ENCODE peak calls at places on chromosomes 7 and 10, in four cellular contexts. One of them, this sample, is unnamed.
A peak's percentile ranks its signal among the peaks of the same experiment; 100 is the strongest.

GRCh38 chr10:30018512-30018911 is 40.9 kb downstream of the JCAD start:
- DNase-seq in fibroblast of pulmonary artery: no peak
- DNase-seq in spleen: no peak
- DNase-seq in activated B cell treated with CpG ODN at 0.5 μM for 24 hours: no peak
- DNase-seq in this sample: no peak

GRCh38 chr10:91043173-91043910 is 122.5 kb upstream of the ANKRD1 start:
- DNase-seq in activated B cell treated with CpG ODN at 0.5 μM for 24 hours: no peak
- DNase-seq in fibroblast of pulmonary artery: peak; percentile 69
- DNase-seq in spleen: no peak
- DNase-seq in this sample: no peak

GRCh38 chr10:33116293-33116697 is 158.3 kb upstream of the ITGB1 start:
- DNase-seq in spleen: no peak
- DNase-seq in activated B cell treated with CpG ODN at 0.5 μM for 24 hours: no peak
- DNase-seq in fibroblast of pulmonary artery: peak; percentile 66
- DNase-seq in this sample: no peak

GRCh38 chr10:126904493-126904806 is 778 bp upstream of the DOCK1 start:
- DNase-seq in spleen: no peak
- DNase-seq in activated B cell treated with CpG ODN at 0.5 μM for 24 hours: no peak
- DNase-seq in fibroblast of pulmonary artery: no peak
- DNase-seq in this sample: no peak

GRCh38 chr7:103113164-103113563 is 35.7 kb downstream of the NAPEPLD start:
- DNase-seq in spleen: no peak
- DNase-seq in activated B cell treated with CpG ODN at 0.5 μM for 24 hours: no peak
- DNase-seq in fibroblast of pulmonary artery: peak; percentile 96
- DNase-seq in this sample: no peak

GRCh38 chr7:41328131-41328530 is 374.8 kb downstream of the INHBA start:
- DNase-seq in spleen: no peak
- DNase-seq in fibroblast of pulmonary artery: no peak
- DNase-seq in activated B cell treated with CpG ODN at 0.5 μM for 24 hours: no peak
- DNase-seq in this sample: no peak

GRCh38 chr7:137862358-137862757 is 15.6 kb upstream of the DGKI start:
- DNase-seq in activated B cell treated with CpG ODN at 0.5 μM for 24 hours: no peak
- DNase-seq in spleen: no peak
- DNase-seq in fibroblast of pulmonary artery: no peak
- DNase-seq in this sample: no peak

GRCh38 chr10:77319557-77319956 is 318.1 kb downstream of the KCNMA1 start:
- DNase-seq in fibroblast of pulmonary artery: peak; percentile 16
- DNase-seq in spleen: no peak
- DNase-seq in activated B cell treated with CpG ODN at 0.5 μM for 24 hours: no peak
- DNase-seq in this sample: no peak

GRCh38 chr10:112002191-112002590 is 181.4 kb downstream of the GPAM start:
- DNase-seq in spleen: no peak
- DNase-seq in fibroblast of pulmonary artery: no peak
- DNase-seq in activated B cell treated with CpG ODN at 0.5 μM for 24 hours: no peak
- DNase-seq in this sample: no peak

DNA sequence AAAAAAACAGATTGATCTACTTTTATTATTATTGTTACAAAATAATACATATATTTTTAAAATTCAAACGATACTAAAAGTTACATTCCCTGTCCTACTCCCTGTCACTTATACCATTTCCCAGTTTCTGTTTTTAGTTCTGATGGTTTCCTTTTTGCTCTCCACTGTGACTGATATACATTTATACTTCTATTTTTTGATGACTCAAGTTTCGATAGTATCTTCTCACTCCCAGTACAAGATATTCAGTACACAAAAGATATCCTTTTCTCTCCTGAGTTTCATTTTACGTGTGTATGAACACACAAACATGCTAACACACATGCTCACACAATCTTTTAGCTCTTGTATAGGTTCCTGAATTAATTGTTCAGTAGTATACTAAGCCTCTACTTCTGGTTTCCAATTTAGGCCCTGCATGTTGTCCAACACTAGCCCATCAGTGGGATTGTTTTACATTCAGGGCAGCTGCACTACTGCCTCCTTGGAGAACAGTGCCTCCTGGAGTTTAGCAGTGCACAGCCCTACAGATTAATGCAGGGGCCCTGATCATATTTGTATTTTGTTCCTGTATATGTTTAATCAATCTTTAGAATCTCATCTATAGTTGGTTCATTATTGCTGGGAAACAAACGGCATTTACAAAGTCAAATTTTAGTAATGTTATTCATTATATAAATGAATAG is 131.0 kb downstream of the TES start:
- DNase-seq in activated B cell treated with CpG ODN at 0.5 μM for 24 hours: no peak
- DNase-seq in spleen: no peak
- DNase-seq in fibroblast of pulmonary artery: peak; percentile 20
- DNase-seq in this sample: no peak
- TF ChIP-seq CTCF in activated B cell treated with CpG ODN at 0.5 μM for 24 hours: no peak
- TF ChIP-seq CTCF in spleen: no peak
- TF ChIP-seq CTCF in fibroblast of pulmonary artery: peak; percentile 26
- TF ChIP-seq CTCF in this sample: no peak

DNA sequence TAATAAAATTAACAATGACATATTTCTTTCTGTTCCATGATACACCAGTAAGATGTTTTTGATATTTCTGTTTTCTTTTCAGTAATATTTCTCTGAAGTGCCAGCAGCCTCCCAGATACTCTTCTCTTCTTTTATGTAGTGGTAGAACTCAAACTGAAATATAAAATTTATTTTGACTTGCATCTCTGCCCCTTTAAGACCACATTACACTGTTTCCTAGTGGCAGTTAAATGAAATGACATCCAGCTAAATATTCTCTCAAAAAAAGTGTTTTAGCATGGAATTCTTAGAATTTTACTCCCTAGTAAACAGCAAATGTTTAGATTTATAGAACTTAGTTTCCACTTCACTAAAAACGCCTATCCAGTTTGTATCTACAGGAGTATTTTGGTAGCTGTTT is 237.2 kb upstream of the MTPN start:
- DNase-seq in spleen: no peak
- DNase-seq in activated B cell treated with CpG ODN at 0.5 μM for 24 hours: no peak
- DNase-seq in fibroblast of pulmonary artery: no peak
- DNase-seq in this sample: no peak
- TF ChIP-seq CTCF in spleen: no peak
- TF ChIP-seq CTCF in activated B cell treated with CpG ODN at 0.5 μM for 24 hours: no peak
- TF ChIP-seq CTCF in fibroblast of pulmonary artery: no peak
- TF ChIP-seq CTCF in this sample: no peak

GRCh38 chr10:94735197-94735596 is 27.3 kb upstream of the CYP2C19 start:
- DNase-seq in spleen: no peak
- DNase-seq in activated B cell treated with CpG ODN at 0.5 μM for 24 hours: no peak
- DNase-seq in fibroblast of pulmonary artery: no peak
- DNase-seq in this sample: no peak
- TF ChIP-seq CTCF in spleen: no peak
- TF ChIP-seq CTCF in activated B cell treated with CpG ODN at 0.5 μM for 24 hours: no peak
- TF ChIP-seq CTCF in fibroblast of pulmonary artery: no peak
- TF ChIP-seq CTCF in this sample: no peak

GRCh38 chr10:128116851-128117615 is 9.2 kb downstream of the MKI67 start:
- DNase-seq in fibroblast of pulmonary artery: no peak
- DNase-seq in spleen: no peak
- DNase-seq in activated B cell treated with CpG ODN at 0.5 μM for 24 hours: no peak
- DNase-seq in this sample: no peak
- TF ChIP-seq CTCF in fibroblast of pulmonary artery: peak; percentile 3
- TF ChIP-seq CTCF in spleen: no peak
- TF ChIP-seq CTCF in activated B cell treated with CpG ODN at 0.5 μM for 24 hours: no peak
- TF ChIP-seq CTCF in this sample: no peak

GRCh38 chr10:45160266-45160665 is 155.1 kb downstream of the OR13A1 start:
- DNase-seq in activated B cell treated with CpG ODN at 0.5 μM for 24 hours: no peak
- DNase-seq in spleen: no peak
- DNase-seq in fibroblast of pulmonary artery: peak; percentile 67
- DNase-seq in this sample: no peak
- TF ChIP-seq CTCF in activated B cell treated with CpG ODN at 0.5 μM for 24 hours: no peak
- TF ChIP-seq CTCF in spleen: no peak
- TF ChIP-seq CTCF in fibroblast of pulmonary artery: no peak
- TF ChIP-seq CTCF in this sample: no peak

DNA sequence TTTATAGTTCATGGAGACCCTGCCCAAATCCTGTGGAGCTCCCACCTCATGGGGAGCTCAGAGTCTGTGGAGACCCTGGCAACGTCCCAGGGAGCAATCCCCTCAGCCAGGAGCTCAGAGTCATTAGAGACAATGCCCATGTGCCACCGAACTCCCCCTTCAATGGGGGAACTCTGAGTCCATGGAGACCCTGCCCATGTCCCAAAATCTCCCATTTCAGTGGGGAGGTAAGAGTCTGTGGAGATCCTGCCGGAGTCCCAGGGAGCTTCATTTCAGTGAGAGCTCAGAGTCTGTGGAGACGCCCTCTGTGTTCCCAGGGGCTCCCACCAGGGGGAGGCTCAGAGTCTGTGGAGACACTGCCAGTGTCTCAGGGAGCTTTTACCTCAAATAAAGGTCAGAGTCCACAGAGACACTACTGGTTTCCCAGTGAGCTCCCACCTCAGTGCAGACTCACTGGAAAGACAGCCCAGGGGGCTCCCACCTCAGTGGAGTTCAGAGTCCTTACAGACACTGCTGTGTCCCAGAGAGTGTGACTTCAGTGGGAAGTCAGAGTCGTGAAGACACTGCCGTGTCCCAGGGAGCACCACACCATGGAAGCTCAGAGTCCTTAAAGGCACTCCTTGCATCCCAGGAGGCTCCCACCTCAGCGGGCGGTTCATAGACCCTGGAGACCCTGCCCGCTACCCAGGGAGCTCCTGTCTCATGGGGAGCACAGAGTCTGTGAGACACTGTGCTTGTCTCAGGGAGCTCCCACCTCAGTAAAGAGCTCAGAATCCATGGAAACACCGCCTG is 5.0 kb downstream of the MYO1G start:
- DNase-seq in spleen: no peak
- DNase-seq in activated B cell treated with CpG ODN at 0.5 μM for 24 hours: no peak
- DNase-seq in fibroblast of pulmonary artery: peak; percentile 49
- DNase-seq in this sample: peak; percentile 57
- TF ChIP-seq CTCF in spleen: peak; percentile 58
- TF ChIP-seq CTCF in activated B cell treated with CpG ODN at 0.5 μM for 24 hours: no peak
- TF ChIP-seq CTCF in fibroblast of pulmonary artery: peak; percentile 79
- TF ChIP-seq CTCF in this sample: peak; percentile 67

GRCh38 chr7:600149-600814 is 80.6 kb upstream of the PDGFA start:
- DNase-seq in fibroblast of pulmonary artery: no peak
- DNase-seq in spleen: peak; percentile 74
- DNase-seq in activated B cell treated with CpG ODN at 0.5 μM for 24 hours: no peak
- DNase-seq in this sample: no peak

GRCh38 chr7:596819-597182 is 77.2 kb upstream of the PDGFA start:
- DNase-seq in fibroblast of pulmonary artery: no peak
- DNase-seq in spleen: no peak
- DNase-seq in activated B cell treated with CpG ODN at 0.5 μM for 24 hours: no peak
- DNase-seq in this sample: no peak

GRCh38 chr7:597348-598178 is 77.9 kb upstream of the PDGFA start:
- DNase-seq in spleen: peak; percentile 60
- DNase-seq in fibroblast of pulmonary artery: no peak
- DNase-seq in activated B cell treated with CpG ODN at 0.5 μM for 24 hours: no peak
- DNase-seq in this sample: no peak

GRCh38 chr7:600935-601334 is 81.3 kb upstream of the PDGFA start:
- DNase-seq in spleen: peak; percentile 82
- DNase-seq in activated B cell treated with CpG ODN at 0.5 μM for 24 hours: no peak
- DNase-seq in fibroblast of pulmonary artery: no peak
- DNase-seq in this sample: no peak

DNA sequence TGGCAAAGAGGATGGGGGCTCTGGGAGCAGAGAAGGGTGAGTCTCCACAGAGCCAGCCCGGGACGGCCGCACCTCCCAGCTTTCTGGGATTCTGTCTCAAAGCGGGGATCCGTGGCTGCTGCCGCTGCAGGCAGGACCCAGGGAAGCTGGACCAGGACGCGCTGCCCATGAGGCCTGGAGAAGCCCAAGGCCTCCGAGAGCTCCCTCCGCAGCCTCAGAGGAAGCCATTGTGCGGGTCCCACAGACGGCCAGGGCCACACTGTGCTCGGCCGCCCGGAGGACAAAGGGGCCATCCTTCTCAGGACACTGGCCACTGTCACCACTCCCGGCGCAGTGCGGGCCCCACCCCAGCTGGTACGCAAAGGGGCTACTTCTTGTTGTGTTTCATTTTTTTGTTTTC is 79.3 kb upstream of the PDGFA start:
- DNase-seq in fibroblast of pulmonary artery: no peak
- DNase-seq in activated B cell treated with CpG ODN at 0.5 μM for 24 hours: no peak
- DNase-seq in spleen: peak; percentile 75
- DNase-seq in this sample: no peak
- TF ChIP-seq CTCF in fibroblast of pulmonary artery: no peak
- TF ChIP-seq CTCF in activated B cell treated with CpG ODN at 0.5 μM for 24 hours: no peak
- TF ChIP-seq CTCF in spleen: no peak
- TF ChIP-seq CTCF in this sample: no peak

GRCh38 chr7:152176797-152177196 is 151.3 kb downstream of the GALNT11 start:
- DNase-seq in activated B cell treated with CpG ODN at 0.5 μM for 24 hours: no peak
- DNase-seq in fibroblast of pulmonary artery: no peak
- DNase-seq in spleen: no peak
- DNase-seq in this sample: no peak

GRCh38 chr7:152177696-152178404 is 152.4 kb downstream of the GALNT11 start:
- DNase-seq in fibroblast of pulmonary artery: peak; percentile 17
- DNase-seq in spleen: no peak
- DNase-seq in activated B cell treated with CpG ODN at 0.5 μM for 24 hours: no peak
- DNase-seq in this sample: no peak

GRCh38 chr7:152178405-152179058 is 153.1 kb downstream of the GALNT11 start:
- DNase-seq in spleen: no peak
- DNase-seq in fibroblast of pulmonary artery: no peak
- DNase-seq in activated B cell treated with CpG ODN at 0.5 μM for 24 hours: no peak
- DNase-seq in this sample: no peak

GRCh38 chr7:152173372-152174070 is 148.0 kb downstream of the GALNT11 start:
- DNase-seq in spleen: no peak
- DNase-seq in activated B cell treated with CpG ODN at 0.5 μM for 24 hours: no peak
- DNase-seq in fibroblast of pulmonary artery: no peak
- DNase-seq in this sample: no peak
- TF ChIP-seq CTCF in spleen: no peak
- TF ChIP-seq CTCF in activated B cell treated with CpG ODN at 0.5 μM for 24 hours: no peak
- TF ChIP-seq CTCF in fibroblast of pulmonary artery: no peak
- TF ChIP-seq CTCF in this sample: no peak

GRCh38 chr10:63781226-63781625 is 260.0 kb downstream of the REEP3 start:
- DNase-seq in fibroblast of pulmonary artery: no peak
- DNase-seq in activated B cell treated with CpG ODN at 0.5 μM for 24 hours: no peak
- DNase-seq in spleen: no peak
- DNase-seq in this sample: no peak

GRCh38 chr10:63780075-63780474 is 258.9 kb downstream of the REEP3 start:
- DNase-seq in fibroblast of pulmonary artery: no peak
- DNase-seq in spleen: no peak
- DNase-seq in activated B cell treated with CpG ODN at 0.5 μM for 24 hours: no peak
- DNase-seq in this sample: no peak

GRCh38 chr10:63788152-63788821 is 267.1 kb downstream of the REEP3 start:
- DNase-seq in activated B cell treated with CpG ODN at 0.5 μM for 24 hours: no peak
- DNase-seq in spleen: no peak
- DNase-seq in fibroblast of pulmonary artery: no peak
- DNase-seq in this sample: no peak

DNA sequence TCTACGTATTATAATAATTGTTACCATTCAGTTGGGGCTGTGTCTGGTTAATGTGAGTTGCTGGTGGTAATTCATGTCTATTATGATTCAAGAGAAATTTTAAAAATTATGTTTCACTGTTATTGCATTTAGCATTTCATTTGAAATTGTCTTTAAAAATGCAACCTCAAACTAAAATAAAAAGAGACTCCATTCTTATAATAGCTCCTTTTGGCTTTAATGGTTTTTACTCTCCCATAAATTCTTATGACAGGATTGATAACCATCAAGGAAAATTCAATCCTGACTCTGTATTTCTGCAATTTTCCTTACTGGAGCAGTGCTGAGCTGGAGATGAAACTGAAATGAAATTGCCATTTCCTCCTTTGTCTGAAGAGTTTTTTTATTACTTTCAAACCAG is 262.7 kb downstream of the REEP3 start:
- DNase-seq in activated B cell treated with CpG ODN at 0.5 μM for 24 hours: no peak
- DNase-seq in fibroblast of pulmonary artery: no peak
- DNase-seq in spleen: no peak
- DNase-seq in this sample: no peak
- TF ChIP-seq CTCF in activated B cell treated with CpG ODN at 0.5 μM for 24 hours: no peak
- TF ChIP-seq CTCF in fibroblast of pulmonary artery: no peak
- TF ChIP-seq CTCF in spleen: no peak
- TF ChIP-seq CTCF in this sample: no peak

GRCh38 chr7:129205126-129205818 is 16.8 kb downstream of the SMO start:
- DNase-seq in fibroblast of pulmonary artery: no peak
- DNase-seq in spleen: no peak
- DNase-seq in activated B cell treated with CpG ODN at 0.5 μM for 24 hours: no peak
- DNase-seq in this sample: no peak
- TF ChIP-seq CTCF in fibroblast of pulmonary artery: no peak
- TF ChIP-seq CTCF in spleen: no peak
- TF ChIP-seq CTCF in activated B cell treated with CpG ODN at 0.5 μM for 24 hours: no peak
- TF ChIP-seq CTCF in this sample: no peak